ENCODE peak calls at places on chromosomes 12 and 14, in nine cellular contexts. I, S, K, F, L, G, B, O and Z are unnamed samples. For H3K4me1, the result is how much of the 10 kb centered on the place peaks cover.

GRCh38 chr14:88983755-88984154 is 159.3 kb downstream of the TTC8 start:
- DNase-seq in I (no peak), S (no peak), K (no peak), F (peak), L (no peak), G (no peak), B (no peak), O (no peak), Z (peak)

GRCh38 chr12:9660046-9660445 is 9.5 kb upstream of the CLEC2D start:
- DNase-seq in I (no peak), S (no peak), K (no peak), F (no peak), L (no peak), G (no peak), B (no peak), O (no peak), Z (no peak)

GRCh38 chr14:105863296-105864108 is 337.1 kb downstream of the TMEM121 start:
- DNase-seq in I (no peak), S (peak), K (no peak), F (no peak), L (peak), G (no peak), B (peak), O (peak), Z (no peak)

GRCh38 chr12:120390540-120391120 is 21.7 kb upstream of the MSI1 start:
- DNase-seq in I (no peak), S (no peak), K (no peak), F (no peak), L (no peak), G (no peak), B (no peak), O (no peak), Z (no peak)

GRCh38 chr14:35525695-35526094 is 8.3 kb upstream of the INSM2 start:
- DNase-seq in I (no peak), S (no peak), K (no peak), F (no peak), L (no peak), G (no peak), B (no peak), O (no peak), Z (no peak)

GRCh38 chr14:101588990-101589389 is 27.7 kb downstream of the DIO3 start:
- DNase-seq in I (no peak), S (no peak), K (no peak), F (peak), L (no peak), G (peak), B (no peak), O (no peak), Z (no peak)

GRCh38 chr12:225012-225411 is 11.1 kb upstream of the SLC6A12 start:
- DNase-seq in I (no peak), S (no peak), K (no peak), F (no peak), L (peak), G (no peak), B (peak), O (no peak), Z (no peak)

GRCh38 chr14:59483360-59483759 is 848 bp downstream of the L3HYPDH start:
- DNase-seq in I (no peak), S (no peak), K (no peak), F (peak), L (no peak), G (no peak), B (no peak), O (no peak), Z (peak)

GRCh38 chr14:89360277-89360676 is 56.8 kb downstream of the FOXN3 start:
- DNase-seq in I (no peak), S (no peak), K (no peak), F (no peak), L (no peak), G (no peak), B (no peak), O (no peak), Z (no peak)

GRCh38 chr14:56004323-56004722 is 113.9 kb upstream of the PELI2 start:
- DNase-seq in I (no peak), S (no peak), K (no peak), F (no peak), L (no peak), G (no peak), B (no peak), O (no peak), Z (no peak)

GRCh38 chr12:57134949-57135348 is 6.7 kb downstream of the LRP1 start:
- DNase-seq in I (no peak), S (peak), K (no peak), F (no peak), L (no peak), G (no peak), B (no peak), O (no peak), Z (no peak)

GRCh38 chr14:21092147-21093011 is 6.1 kb downstream of the ZNF219 start:
- DNase-seq in I (peak), S (peak), K (peak), F (peak), L (peak), G (peak), B (peak), O (peak), Z (peak)

GRCh38 chr14:69616408-69616773 is 5.0 kb downstream of the SUSD6 start:
- DNase-seq in I (no peak), S (no peak), K (no peak), F (no peak), L (no peak), G (no peak), B (no peak), O (no peak), Z (no peak)

GRCh38 chr12:54038760-54039414 is 6.0 kb downstream of the HOXC5 start:
- DNase-seq in I (no peak), S (no peak), K (no peak), F (no peak), L (no peak), G (no peak), B (no peak), O (no peak), Z (no peak)

GRCh38 chr14:52923902-52924575 is 26.8 kb downstream of the FERMT2 start:
- DNase-seq in I (no peak), S (no peak), K (no peak), F (no peak), L (no peak), G (peak), B (peak), O (no peak), Z (no peak)

GRCh38 chr14:40129162-40129561 is 696.9 kb upstream of the FBXO33 start:
- DNase-seq in I (no peak), S (no peak), K (no peak), F (no peak), L (no peak), G (no peak), B (no peak), O (no peak), Z (no peak)

GRCh38 chr12:96414637-96415036 is 14.4 kb upstream of the CDK17 start:
- DNase-seq in I (no peak), S (no peak), K (no peak), F (no peak), L (no peak), G (no peak), B (no peak), O (no peak), Z (no peak)

GRCh38 chr12:89695830-89696229 is 12.8 kb downstream of the ATP2B1 start:
- DNase-seq in I (no peak), S (no peak), K (no peak), F (no peak), L (no peak), G (no peak), B (no peak), O (no peak), Z (no peak)

GRCh38 chr14:77498984-77499527 is 440 bp upstream of the ISM2 start:
- DNase-seq in I (no peak), S (no peak), K (no peak), F (no peak), L (peak), G (peak), B (peak), O (no peak), Z (no peak)

GRCh38 chr12:53200458-53201169 is 6.4 kb downstream of the ITGB7 start:
- DNase-seq in I (peak), S (no peak), K (no peak), F (no peak), L (no peak), G (no peak), B (no peak), O (peak), Z (no peak)

GRCh38 chr12:122870163-122870842 is 25.6 kb downstream of the VPS37B start:
- DNase-seq in I (no peak), S (no peak), K (no peak), F (no peak), L (peak), G (no peak), B (no peak), O (no peak), Z (no peak)
- H3K4me1 ChIP-seq in I (under half), S (under half), K (half or more), F (under half), L (half or more), G (under half), B (under half), O (under half), Z (under half)

DNA sequence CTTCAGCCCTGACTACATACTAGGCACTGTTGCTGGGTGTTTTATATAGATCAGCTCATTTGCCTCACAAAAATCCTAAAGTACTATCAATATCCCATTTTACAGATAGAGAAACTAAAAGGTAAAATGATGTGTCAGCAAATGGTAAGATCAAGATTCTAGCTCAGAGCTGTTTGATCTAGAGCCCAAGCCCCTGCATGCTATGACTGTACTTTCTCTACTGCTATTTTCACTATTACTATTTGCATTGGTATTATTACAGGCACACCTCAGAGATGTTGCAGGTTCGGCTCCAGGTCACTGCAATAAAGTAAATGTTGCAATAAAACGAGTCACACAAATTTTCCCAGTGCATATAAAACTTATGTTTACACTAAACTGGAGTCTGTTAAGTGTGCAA is 10.9 kb downstream of the ISCU start:
- DNase-seq in I (no peak), S (no peak), K (no peak), F (no peak), L (no peak), G (no peak), B (no peak), O (no peak), Z (no peak)
- H3K4me1 ChIP-seq in I (under half), S (under half), K (under half), F (under half), L (under half), G (under half), B (under half), O (under half), Z (under half)

GRCh38 chr14:99597911-99598600 is 6.0 kb downstream of the CCDC85C start:
- DNase-seq in I (no peak), S (no peak), K (no peak), F (no peak), L (no peak), G (no peak), B (no peak), O (no peak), Z (no peak)
- H3K4me1 ChIP-seq in I (under half), S (under half), K (half or more), F (under half), L (half or more), G (half or more), B (under half), O (under half), Z (half or more)

GRCh38 chr14:75460402-75460801 is 32.6 kb downstream of the JDP2 start:
- DNase-seq in I (no peak), S (no peak), K (no peak), F (no peak), L (no peak), G (no peak), B (no peak), O (no peak), Z (no peak)
- H3K4me1 ChIP-seq in I (under half), S (under half), K (half or more), F (under half), L (under half), G (under half), B (under half), O (under half), Z (under half)

GRCh38 chr12:46497739-46498138 is 125.2 kb upstream of the SLC38A2 start:
- DNase-seq in I (no peak), S (no peak), K (no peak), F (no peak), L (no peak), G (no peak), B (no peak), O (no peak), Z (no peak)

GRCh38 chr12:46492471-46493351 is 120.1 kb upstream of the SLC38A2 start:
- DNase-seq in I (no peak), S (no peak), K (no peak), F (peak), L (no peak), G (peak), B (no peak), O (no peak), Z (peak)

GRCh38 chr12:46491548-46491947 is 119.0 kb upstream of the SLC38A2 start:
- DNase-seq in I (no peak), S (no peak), K (no peak), F (peak), L (no peak), G (no peak), B (no peak), O (no peak), Z (no peak)

GRCh38 chr12:46493352-46494209 is 121.0 kb upstream of the SLC38A2 start:
- DNase-seq in I (no peak), S (no peak), K (no peak), F (no peak), L (no peak), G (peak), B (no peak), O (no peak), Z (peak)

GRCh38 chr12:46494424-46494823 is 121.9 kb upstream of the SLC38A2 start:
- DNase-seq in I (no peak), S (no peak), K (no peak), F (peak), L (no peak), G (peak), B (no peak), O (no peak), Z (peak)
- H3K4me1 ChIP-seq in I (under half), S (under half), K (half or more), F (under half), L (under half), G (half or more), B (under half), O (under half), Z (half or more)

GRCh38 chr12:1574863-1575254 is 19.5 kb downstream of the FBXL14 start:
- DNase-seq in I (no peak), S (no peak), K (no peak), F (no peak), L (no peak), G (no peak), B (no peak), O (no peak), Z (no peak)

GRCh38 chr12:1573960-1574862 is 20.2 kb downstream of the FBXL14 start:
- DNase-seq in I (no peak), S (no peak), K (no peak), F (no peak), L (no peak), G (no peak), B (no peak), O (no peak), Z (peak)

GRCh38 chr12:1575287-1575798 is 19.0 kb downstream of the FBXL14 start:
- DNase-seq in I (no peak), S (peak), K (no peak), F (peak), L (no peak), G (no peak), B (no peak), O (no peak), Z (no peak)

GRCh38 chr12:1575799-1576401 is 18.5 kb downstream of the FBXL14 start:
- DNase-seq in I (no peak), S (peak), K (no peak), F (peak), L (no peak), G (no peak), B (no peak), O (no peak), Z (no peak)

GRCh38 chr12:1572731-1573130 is 21.6 kb downstream of the FBXL14 start:
- DNase-seq in I (no peak), S (no peak), K (no peak), F (no peak), L (no peak), G (no peak), B (no peak), O (no peak), Z (no peak)
- H3K4me1 ChIP-seq in I (under half), S (under half), K (under half), F (under half), L (under half), G (under half), B (under half), O (under half), Z (under half)